ENCODE peak calls at places on chromosomes 4 and X, in five cellular contexts. X is heart right ventricle; Q is IMR-90; Z is CD8-positive, alpha-beta memory T cell; N is PC-3. T is an unnamed sample. For H3K36me3, the result is how much of the 10 kb centered on the place peaks cover.

GRCh38 chr4:151276787-151277557 is at the start of gene PRSS48:
- DNase-seq in X (peak), Q (peak), Z (no peak), N (peak), T (peak)

GRCh38 chrX:138128025-138128671 is 562.2 kb downstream of the ZIC3 start:
- DNase-seq in X (no peak), Q (peak), Z (no peak), N (peak), T (peak)

GRCh38 chr4:65917486-65917885 is 247.2 kb upstream of the EPHA5 start:
- DNase-seq in X (no peak), Q (no peak), Z (no peak), N (peak), T (no peak)

GRCh38 chr4:7411896-7412585 is 22.7 kb downstream of the PSAPL1 start:
- DNase-seq in X (no peak), Q (no peak), Z (peak), N (no peak), T (no peak)

GRCh38 chr4:120209706-120210105 is 143.1 kb upstream of the MAD2L1 start:
- DNase-seq in X (no peak), Q (no peak), Z (no peak), N (no peak), T (no peak)

GRCh38 chrX:47283015-47283771 is 50.4 kb downstream of the USP11 start:
- DNase-seq in X (no peak), Q (peak), Z (no peak), N (no peak), T (no peak)

GRCh38 chr4:24141836-24142235 is 252.0 kb upstream of the PPARGC1A start:
- DNase-seq in X (no peak), Q (no peak), Z (no peak), N (no peak), T (no peak)

GRCh38 chrX:139106111-139106510 is 394.6 kb upstream of the FGF13 start:
- DNase-seq in X (no peak), Q (no peak), Z (no peak), N (peak), T (no peak)

GRCh38 chrX:47638816-47639215 is 9.1 kb upstream of the CFP start:
- DNase-seq in X (no peak), Q (no peak), Z (no peak), N (no peak), T (no peak)

GRCh38 chr4:836003-836511 is 10.1 kb upstream of the CPLX1 start:
- DNase-seq in X (no peak), Q (no peak), Z (peak), N (no peak), T (no peak)

GRCh38 chr4:86048426-86048825 is 311.4 kb downstream of the MAPK10 start:
- DNase-seq in X (no peak), Q (peak), Z (no peak), N (peak), T (no peak)

GRCh38 chrX:20472148-20472547 is 205.4 kb upstream of the RPS6KA3 start:
- DNase-seq in X (no peak), Q (no peak), Z (no peak), N (no peak), T (no peak)

GRCh38 chr4:119299221-119300071 is 22.5 kb downstream of the FABP2 start:
- DNase-seq in X (no peak), Q (peak), Z (no peak), N (peak), T (peak)

GRCh38 chr4:87089368-87089767 is 131.1 kb downstream of the KLHL8 start:
- DNase-seq in X (no peak), Q (no peak), Z (no peak), N (peak), T (no peak)

GRCh38 chrX:152619897-152620296 is 17.8 kb upstream of the GABRQ start:
- DNase-seq in X (no peak), Q (no peak), Z (no peak), N (no peak), T (no peak)

GRCh38 chr4:26178874-26179273 is 141.9 kb upstream of the RBPJ start:
- DNase-seq in X (peak), Q (no peak), Z (no peak), N (no peak), T (no peak)

GRCh38 chrX:138925330-138925729 is 213.8 kb upstream of the FGF13 start:
- DNase-seq in X (no peak), Q (peak), Z (no peak), N (peak), T (no peak)

GRCh38 chr4:122635205-122635604 is 14.3 kb upstream of the IL21 start:
- DNase-seq in X (no peak), Q (no peak), Z (peak), N (no peak), T (no peak)

GRCh38 chr4:88017516-88018302 is 10.3 kb downstream of the PKD2 start:
- DNase-seq in X (no peak), Q (peak), Z (no peak), N (peak), T (no peak)

GRCh38 chr4:41360911-41361830 is 104.4 kb downstream of the UCHL1 start:
- DNase-seq in X (peak), Q (no peak), Z (no peak), N (peak), T (peak)

GRCh38 chrX:64977830-64978229 is 1.6 kb upstream of the ZC4H2 start:
- DNase-seq in X (no peak), Q (peak), Z (no peak), N (peak), T (no peak)

GRCh38 chrX:149522914-149523313 is 17.8 kb upstream of the IDS start:
- DNase-seq in X (no peak), Q (no peak), Z (no peak), N (no peak), T (no peak)

GRCh38 chr4:133641191-133641590 is 492.1 kb downstream of the PCDH10 start:
- DNase-seq in X (no peak), Q (no peak), Z (no peak), N (no peak), T (no peak)

GRCh38 chrX:37776283-37776986 is 3.4 kb upstream of the CYBB start:
- DNase-seq in X (no peak), Q (no peak), Z (no peak), N (no peak), T (peak)

GRCh38 chr4:62871057-62871456 is 1538.2 kb downstream of the TECRL start:
- DNase-seq in X (no peak), Q (no peak), Z (no peak), N (peak), T (no peak)

GRCh38 chrX:150017868-150018267 is 79.6 kb upstream of the EOLA2 start:
- DNase-seq in X (no peak), Q (no peak), Z (no peak), N (no peak), T (no peak)

GRCh38 chr4:7815562-7815961 is 124.1 kb downstream of the AFAP1 start:
- DNase-seq in X (no peak), Q (peak), Z (no peak), N (no peak), T (no peak)

GRCh38 chrX:104309169-104309568 is 54.4 kb upstream of the ESX1 start:
- DNase-seq in X (no peak), Q (no peak), Z (no peak), N (peak), T (no peak)

GRCh38 chr4:135476272-135476671 is 1274.7 kb upstream of the PABPC4L start:
- DNase-seq in X (no peak), Q (no peak), Z (no peak), N (no peak), T (no peak)

GRCh38 chr4:64781737-64782326 is 372.6 kb upstream of the TECRL start:
- DNase-seq in X (no peak), Q (peak), Z (no peak), N (peak), T (no peak)

GRCh38 chrX:13747836-13748235 is 13.3 kb downstream of the OFD1 start:
- DNase-seq in X (no peak), Q (peak), Z (peak), N (peak), T (no peak)

GRCh38 chrX:85203461-85203970 is 40.1 kb downstream of the SATL1 start:
- DNase-seq in X (no peak), Q (no peak), Z (no peak), N (no peak), T (no peak)

GRCh38 chr4:54586343-54586953 is 71.3 kb upstream of the KIT start:
- DNase-seq in X (no peak), Q (peak), Z (no peak), N (peak), T (no peak)

GRCh38 chr4:17437396-17437795 is 74.5 kb downstream of the QDPR start:
- DNase-seq in X (peak), Q (no peak), Z (no peak), N (no peak), T (no peak)

GRCh38 chr4:1051472-1051871 is 40.0 kb downstream of the FGFRL1 start:
- DNase-seq in X (no peak), Q (no peak), Z (no peak), N (no peak), T (no peak)

GRCh38 chr4:16226816-16227461 is 668 bp upstream of the TAPT1 start:
- DNase-seq in X (peak), Q (no peak), Z (peak), N (peak), T (peak)

GRCh38 chr4:48449151-48449550 is 34.0 kb upstream of the SLC10A4 start:
- DNase-seq in X (no peak), Q (no peak), Z (no peak), N (no peak), T (no peak)
- H3K36me3 ChIP-seq in X (under half), Q (under half), Z (under half), N (under half), T (under half)

GRCh38 chrX:40062525-40063193 is 35.1 kb downstream of the BCOR start:
- DNase-seq in X (no peak), Q (no peak), Z (no peak), N (no peak), T (no peak)
- H3K36me3 ChIP-seq in X (half or more), Q (under half), Z (under half), N (under half), T (under half)

GRCh38 chr4:102799816-102800215 is 27.5 kb downstream of the UBE2D3 start:
- DNase-seq in X (no peak), Q (no peak), Z (no peak), N (peak), T (no peak)

GRCh38 chr4:102789317-102789717 is 28.5 kb upstream of the MANBA start:
- DNase-seq in X (no peak), Q (peak), Z (no peak), N (peak), T (no peak)

GRCh38 chr4:102792361-102792936 is 31.7 kb upstream of the MANBA start:
- DNase-seq in X (no peak), Q (no peak), Z (no peak), N (no peak), T (no peak)

GRCh38 chr4:102791318-102791835 is 30.6 kb upstream of the MANBA start:
- DNase-seq in X (no peak), Q (no peak), Z (no peak), N (no peak), T (no peak)

DNA sequence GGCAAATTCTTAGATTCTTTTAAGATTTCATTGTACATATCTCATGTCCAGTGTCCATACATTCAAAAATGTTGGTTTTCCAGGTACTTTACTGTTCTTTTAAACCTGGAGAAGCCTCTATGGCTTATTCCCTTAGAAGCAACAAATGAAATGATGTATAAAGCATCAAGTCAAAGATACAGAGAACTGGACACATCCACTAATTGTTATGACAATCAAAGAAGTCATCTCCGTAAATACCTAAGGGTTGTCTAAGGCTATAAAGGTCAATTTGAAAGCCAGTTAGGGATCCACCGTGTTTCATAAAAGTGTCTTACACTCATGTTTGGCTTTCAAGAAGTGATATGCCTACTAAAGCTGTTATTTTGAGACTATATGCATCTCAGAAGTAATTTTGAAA is 32.4 kb downstream of the UBE2D3 start:
- DNase-seq in X (no peak), Q (no peak), Z (no peak), N (no peak), T (no peak)
- H3K36me3 ChIP-seq in X (half or more), Q (under half), Z (under half), N (under half), T (under half)

GRCh38 chr4:141229408-141230101 is 8.9 kb downstream of the ZNF330 start:
- DNase-seq in X (no peak), Q (no peak), Z (no peak), N (no peak), T (no peak)
- H3K36me3 ChIP-seq in X (half or more), Q (under half), Z (under half), N (half or more), T (under half)

DNA sequence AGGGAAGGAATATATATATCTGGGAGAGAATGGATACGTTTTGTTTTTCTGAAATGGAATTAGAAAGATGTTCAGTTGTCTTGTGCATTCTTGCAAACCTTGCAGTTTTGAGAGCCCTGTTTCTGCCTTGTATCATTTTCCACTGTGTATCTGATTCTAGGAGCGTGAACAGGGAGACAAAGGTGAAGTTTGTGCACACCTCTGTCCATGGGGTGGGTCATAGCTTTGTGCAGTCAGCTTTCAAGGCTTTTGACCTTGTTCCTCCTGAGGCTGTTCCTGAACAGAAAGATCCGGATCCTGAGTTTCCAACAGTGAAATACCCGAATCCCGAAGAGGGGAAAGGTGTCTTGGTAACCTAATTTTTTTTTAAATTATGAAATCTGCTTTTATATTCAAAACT is 17.7 kb downstream of the PGM2 start:
- DNase-seq in X (no peak), Q (no peak), Z (no peak), N (no peak), T (no peak)
- H3K36me3 ChIP-seq in X (half or more), Q (under half), Z (under half), N (under half), T (under half)

GRCh38 chr4:183698909-183699308 is 39.8 kb downstream of the TRAPPC11 start:
- DNase-seq in X (no peak), Q (no peak), Z (no peak), N (no peak), T (no peak)
- H3K36me3 ChIP-seq in X (half or more), Q (under half), Z (half or more), N (under half), T (under half)

GRCh38 chr4:128862608-128863313 is 53.3 kb downstream of the JADE1 start:
- DNase-seq in X (no peak), Q (peak), Z (no peak), N (no peak), T (peak)
- H3K36me3 ChIP-seq in X (half or more), Q (under half), Z (under half), N (under half), T (under half)

GRCh38 chrX:288561-288991 is 7.4 kb downstream of the PLCXD1 start:
- DNase-seq in X (no peak), Q (no peak), Z (peak), N (no peak), T (no peak)
- H3K36me3 ChIP-seq in X (half or more), Q (half or more), Z (under half), N (under half), T (under half)

T was measured in GM06990.